ENCODE peak calls at places on chromosomes 7 and 10, in four cellular contexts. P, G, R and V are unnamed samples.

GRCh38 chr7:134865001-134865845 is 85.8 kb downstream of the CALD1 start:
- DNase-seq in G (no peak), P (no peak), R (peak; percentile 19), V (peak; percentile 54)

GRCh38 chr10:24223953-24224352 is 15.0 kb downstream of the KIAA1217 start:
- DNase-seq in R (no peak), G (no peak), P (no peak), V (no peak)

GRCh38 chr7:151233111-151233701 is 923 bp downstream of the CHPF2 start:
- DNase-seq in G (peak; percentile 69), R (no peak), P (peak; percentile 45), V (peak; percentile 57)

GRCh38 chr7:47600199-47601118 is 18.5 kb upstream of the TNS3 start:
- DNase-seq in G (no peak), P (no peak), R (no peak), V (no peak)

GRCh38 chr10:70602665-70603438 is at the start of gene PRF1:
- DNase-seq in P (peak; percentile 12), G (peak; percentile 60), R (no peak), V (no peak)

GRCh38 chr7:2589341-2589740 is 30.6 kb downstream of the IQCE start:
- DNase-seq in R (no peak), P (no peak), G (no peak), V (no peak)

GRCh38 chr7:37234928-37235327 is 213.7 kb downstream of the ELMO1 start:
- DNase-seq in R (no peak), G (no peak), P (peak; percentile 6), V (peak; percentile 70)

GRCh38 chr10:75612904-75613684 is 181.7 kb downstream of the LRMDA start:
- DNase-seq in R (peak; percentile 50), P (no peak), G (no peak), V (no peak)

GRCh38 chr7:96090756-96091155 is 231.1 kb downstream of the SLC25A13 start:
- DNase-seq in G (no peak), R (no peak), P (no peak), V (no peak)

GRCh38 chr10:83765711-83766110 is 373.6 kb upstream of the GHITM start:
- DNase-seq in R (no peak), P (no peak), G (no peak), V (no peak)

GRCh38 chr10:83764681-83765080 is 374.6 kb upstream of the GHITM start:
- DNase-seq in P (no peak), R (no peak), G (no peak), V (peak; percentile 15)

DNA sequence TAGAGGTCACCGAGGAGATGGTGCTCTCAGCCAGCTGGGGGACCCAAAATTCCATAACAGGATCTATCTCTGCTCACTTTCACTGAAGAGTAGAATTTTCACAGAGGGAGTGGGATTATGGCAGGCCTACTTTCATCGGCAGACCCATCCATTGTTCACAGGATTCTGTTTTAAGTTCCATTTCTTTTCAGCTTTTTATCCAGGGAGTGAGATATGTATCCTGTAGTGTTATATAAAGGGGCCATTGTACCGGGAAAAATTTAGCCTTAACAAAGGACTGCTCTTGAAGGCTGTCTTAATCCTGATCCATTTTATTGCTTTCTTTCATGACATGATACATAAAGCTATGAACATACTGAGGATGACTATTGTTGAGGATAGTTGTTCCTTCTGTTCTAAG is 369.9 kb upstream of the GHITM start:
- DNase-seq in P (no peak), R (no peak), G (no peak), V (no peak)
- H2AFZ ChIP-seq in P (no peak overlapping the region), R (no peak overlapping the region), G (no peak overlapping the region), V (no peak overlapping the region)

DNA sequence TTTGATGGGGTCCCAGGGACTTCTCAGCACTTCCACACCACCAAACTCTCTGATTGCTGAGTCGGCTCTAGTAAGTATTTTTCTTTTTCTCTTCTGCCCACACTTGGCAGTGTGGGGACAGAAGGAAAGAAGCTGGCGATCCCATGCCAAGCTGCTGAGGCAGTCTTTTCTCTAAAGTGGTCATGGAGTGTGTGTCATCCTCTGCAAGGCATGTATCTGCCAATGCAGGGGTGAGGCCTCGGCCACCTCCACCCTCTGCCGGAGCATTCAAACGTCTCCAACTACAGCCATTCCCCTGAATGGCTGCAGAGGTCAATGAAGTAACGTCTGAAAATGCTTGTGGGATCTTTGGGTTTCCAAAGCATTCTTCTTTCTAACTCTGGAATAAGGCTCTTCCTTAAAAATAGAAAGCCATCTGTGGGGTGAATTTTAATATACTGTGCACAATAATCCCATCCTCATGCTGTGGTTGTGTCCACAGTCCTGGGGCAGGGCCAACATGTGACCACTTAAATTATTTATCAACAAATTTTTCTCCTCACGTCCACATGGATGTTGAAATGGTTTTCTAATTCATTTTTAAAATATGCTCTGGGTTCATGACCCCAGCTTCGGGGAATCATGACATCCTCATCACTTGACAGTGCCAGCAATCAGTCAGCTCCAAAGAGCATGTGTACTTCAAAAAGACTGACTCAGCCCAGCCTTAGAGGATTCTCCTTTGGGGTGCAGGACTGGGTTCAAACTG is 171.3 kb upstream of the ITGB1 start:
- DNase-seq in P (no peak), R (no peak), G (no peak), V (no peak)
- TF ChIP-seq CREB1 in P (no peak), R (no peak), G (no peak), V (no peak)

DNA sequence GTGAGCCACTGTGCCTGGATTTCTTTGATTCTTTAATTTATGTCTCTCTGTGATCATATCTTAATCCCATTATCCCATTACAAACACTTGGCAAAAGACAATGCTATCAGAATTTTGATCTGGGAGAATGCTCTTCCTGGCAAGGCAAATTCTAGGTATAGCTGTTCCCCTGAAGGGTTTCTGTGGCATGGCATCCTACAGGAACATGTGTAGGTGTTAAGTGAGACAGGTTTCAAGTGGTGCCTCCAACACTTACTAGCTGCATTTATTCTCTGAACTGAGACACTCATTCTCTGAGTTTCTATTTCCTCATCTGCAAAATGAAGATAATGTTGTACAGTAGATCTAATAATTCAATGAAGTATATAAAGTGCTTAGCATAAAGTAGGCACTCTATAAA is 87.1 kb upstream of the CTTNBP2 start:
- DNase-seq in P (no peak), R (no peak), G (no peak), V (no peak)
- H2AFZ ChIP-seq in P (no peak overlapping the region), R (no peak overlapping the region), G (no peak overlapping the region), V (no peak overlapping the region)

GRCh38 chr10:6674282-6674681 is 94.2 kb upstream of the PRKCQ start:
- DNase-seq in P (no peak), G (no peak), R (no peak), V (no peak)

DNA sequence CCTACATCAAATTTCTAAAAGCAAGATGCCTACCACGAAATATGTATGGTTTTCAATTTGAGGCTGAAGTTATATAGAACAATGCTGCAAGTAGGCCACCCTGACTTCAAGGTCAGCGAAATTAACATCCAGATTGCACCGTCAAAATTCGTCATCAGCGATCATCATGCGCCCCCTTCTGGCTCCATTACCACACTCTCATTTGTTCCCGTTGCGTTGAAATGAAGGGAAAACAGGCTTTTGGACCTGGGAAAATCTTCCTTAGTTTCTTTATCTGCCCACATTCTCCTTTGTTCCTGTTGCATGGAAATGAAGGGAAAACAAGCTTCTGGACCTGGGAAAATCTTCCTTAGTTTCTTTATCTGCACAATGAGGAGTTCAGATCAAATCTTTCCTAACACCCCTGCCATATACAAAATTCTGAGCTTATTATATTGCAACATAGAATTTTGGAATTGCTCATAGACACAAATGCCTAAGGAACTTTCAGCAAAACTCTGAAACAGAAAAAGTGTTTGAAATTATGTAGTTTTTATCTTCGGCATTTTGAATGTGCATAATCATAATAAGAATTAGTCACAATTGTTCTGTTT is 98.2 kb upstream of the PRKCQ start:
- DNase-seq in G (peak; percentile 49), R (no peak), P (peak; percentile 22), V (peak; percentile 88)
- TF ChIP-seq CREB1 in G (peak; percentile 64), R (peak; percentile 45), P (peak; percentile 62), V (peak; percentile 86)

DNA sequence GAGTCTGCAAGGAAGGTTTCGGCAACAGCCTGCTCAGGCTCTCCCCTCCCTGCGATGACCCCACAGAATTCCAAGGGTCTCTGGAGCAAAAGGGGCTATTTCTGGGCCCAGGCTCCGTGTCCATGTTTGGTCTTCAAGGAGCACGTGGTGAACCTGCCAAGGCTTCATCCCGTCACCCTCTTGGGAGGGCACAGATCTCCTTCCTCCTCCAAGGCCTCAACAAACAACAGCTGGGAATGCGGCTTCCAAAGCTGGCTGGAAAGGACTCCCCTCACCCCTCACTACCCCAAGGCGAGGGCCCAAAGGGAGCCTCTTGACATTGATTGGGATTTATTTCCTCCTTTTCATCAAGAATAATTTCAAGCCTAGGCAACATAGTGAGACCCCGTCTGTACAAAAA is 14.0 kb upstream of the KPNA7 start:
- DNase-seq in R (no peak), G (no peak), P (no peak), V (no peak)
- H2AFZ ChIP-seq in R (no peak overlapping the region), G (no peak overlapping the region), P (no peak overlapping the region), V (no peak overlapping the region)

GRCh38 chr10:34094961-34095360 is 720.1 kb downstream of the PARD3 start:
- DNase-seq in G (no peak), P (no peak), R (no peak), V (no peak)

GRCh38 chr10:34094146-34094696 is 720.9 kb downstream of the PARD3 start:
- DNase-seq in P (no peak), G (no peak), R (no peak), V (no peak)

GRCh38 chr10:34089294-34089693 is 725.8 kb downstream of the PARD3 start:
- DNase-seq in R (no peak), G (no peak), P (no peak), V (no peak)

GRCh38 chr10:34091796-34092195 is 723.3 kb downstream of the PARD3 start:
- DNase-seq in G (no peak), P (no peak), R (no peak), V (no peak)

DNA sequence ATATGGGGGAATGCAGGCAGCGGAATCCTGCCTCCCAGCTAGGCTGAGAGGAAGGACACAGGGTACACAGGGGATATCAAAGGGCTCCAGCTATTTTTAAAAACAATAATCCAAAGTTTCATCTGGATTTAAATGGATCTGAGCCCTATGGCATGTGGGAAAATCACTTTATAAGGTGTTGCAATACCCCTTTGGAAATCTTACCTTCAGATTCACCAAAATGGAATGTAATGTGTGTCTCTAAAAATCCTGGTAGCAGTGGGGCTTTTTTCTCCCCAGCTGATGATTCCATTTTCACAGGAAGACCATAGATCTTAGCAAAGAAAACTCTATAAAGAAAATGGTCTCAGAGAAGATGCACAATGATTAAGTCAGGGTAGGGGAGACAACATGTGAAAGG is 722.2 kb downstream of the PARD3 start:
- DNase-seq in R (no peak), G (no peak), P (no peak), V (no peak)
- TF ChIP-seq CREB1 in R (no peak), G (no peak), P (no peak), V (no peak)

GRCh38 chr7:79790863-79791262 is 337.4 kb upstream of the MAGI2 start:
- DNase-seq in G (no peak), P (no peak), R (no peak), V (no peak)

GRCh38 chr7:79786187-79786586 is 332.7 kb upstream of the MAGI2 start:
- DNase-seq in P (no peak), G (no peak), R (no peak), V (no peak)

GRCh38 chr7:79787101-79787500 is 333.6 kb upstream of the MAGI2 start:
- DNase-seq in P (no peak), G (no peak), R (no peak), V (no peak)

GRCh38 chr7:79787623-79788022 is 334.2 kb upstream of the MAGI2 start:
- DNase-seq in G (no peak), P (no peak), R (no peak), V (no peak)

GRCh38 chr7:79789584-79790345 is 336.3 kb upstream of the MAGI2 start:
- DNase-seq in G (no peak), R (no peak), P (no peak), V (no peak)
- H2AFZ ChIP-seq in G (no peak overlapping the region), R (no peak overlapping the region), P (no peak overlapping the region), V (no peak overlapping the region)

GRCh38 chr7:101816499-101817030 is 861 bp upstream of the CUX1 start:
- DNase-seq in P (no peak), R (no peak), G (peak; percentile 76), V (no peak)
- TF ChIP-seq CREB1 in P (no peak), R (no peak), G (no peak), V (no peak)